ENCODE peak calls at places on chromosomes 5 and 9, in ten cellular contexts. One of them, this sample, is unnamed.
A peak's percentile ranks its signal among the peaks of the same experiment; 100 is the strongest.

GRCh38 chr5:137336565-137337120 is 162.5 kb downstream of the SPOCK1 start:
- DNase-seq in DMS 273 treated with DMSO at 0.1 percent for 48 hours: no peak
- DNase-seq in vagina: no peak
- DNase-seq in psoas muscle: no peak
- DNase-seq in effector CD4-positive, alpha-beta T cell: no peak
- DNase-seq in lower lobe of right lung: no peak
- DNase-seq in fibroblast of the conjunctiva: no peak
- DNase-seq in C1 segment of cervical spinal cord: peak; percentile 26
- DNase-seq in NCI-H774: no peak
- DNase-seq in stimulated activated CD4-positive, alpha-beta T cell treated with anti-CD3 and anti-CD28 coated beads, Interleukin-2, amount 100 ng/mL, for 24 hours: no peak
- DNase-seq in this sample: no peak

GRCh38 chr5:142000709-142001484 is 11.9 kb downstream of the GNPDA1 start:
- DNase-seq in DMS 273 treated with DMSO at 0.1 percent for 48 hours: peak; percentile 6
- DNase-seq in vagina: no peak
- DNase-seq in psoas muscle: no peak
- DNase-seq in effector CD4-positive, alpha-beta T cell: no peak
- DNase-seq in lower lobe of right lung: no peak
- DNase-seq in fibroblast of the conjunctiva: no peak
- DNase-seq in C1 segment of cervical spinal cord: no peak
- DNase-seq in NCI-H774: no peak
- DNase-seq in stimulated activated CD4-positive, alpha-beta T cell treated with anti-CD3 and anti-CD28 coated beads, Interleukin-2, amount 100 ng/mL, for 24 hours: no peak
- DNase-seq in this sample: no peak

GRCh38 chr9:68418259-68418845 is 61.9 kb downstream of the PGM5 start:
- DNase-seq in DMS 273 treated with DMSO at 0.1 percent for 48 hours: no peak
- DNase-seq in vagina: no peak
- DNase-seq in psoas muscle: no peak
- DNase-seq in effector CD4-positive, alpha-beta T cell: no peak
- DNase-seq in lower lobe of right lung: no peak
- DNase-seq in fibroblast of the conjunctiva: no peak
- DNase-seq in C1 segment of cervical spinal cord: no peak
- DNase-seq in NCI-H774: no peak
- DNase-seq in stimulated activated CD4-positive, alpha-beta T cell treated with anti-CD3 and anti-CD28 coated beads, Interleukin-2, amount 100 ng/mL, for 24 hours: no peak
- DNase-seq in this sample: no peak

GRCh38 chr9:119318371-119318770 is 50.9 kb downstream of the BRINP1 start:
- DNase-seq in DMS 273 treated with DMSO at 0.1 percent for 48 hours: no peak
- DNase-seq in vagina: no peak
- DNase-seq in psoas muscle: no peak
- DNase-seq in effector CD4-positive, alpha-beta T cell: no peak
- DNase-seq in lower lobe of right lung: no peak
- DNase-seq in fibroblast of the conjunctiva: no peak
- DNase-seq in C1 segment of cervical spinal cord: peak; percentile 23
- DNase-seq in NCI-H774: no peak
- DNase-seq in stimulated activated CD4-positive, alpha-beta T cell treated with anti-CD3 and anti-CD28 coated beads, Interleukin-2, amount 100 ng/mL, for 24 hours: no peak
- DNase-seq in this sample: no peak

GRCh38 chr5:73450672-73451217 is 2.2 kb upstream of the FOXD1 start:
- DNase-seq in DMS 273 treated with DMSO at 0.1 percent for 48 hours: no peak
- DNase-seq in vagina: no peak
- DNase-seq in psoas muscle: no peak
- DNase-seq in effector CD4-positive, alpha-beta T cell: no peak
- DNase-seq in lower lobe of right lung: no peak
- DNase-seq in fibroblast of the conjunctiva: no peak
- DNase-seq in C1 segment of cervical spinal cord: no peak
- DNase-seq in NCI-H774: no peak
- DNase-seq in stimulated activated CD4-positive, alpha-beta T cell treated with anti-CD3 and anti-CD28 coated beads, Interleukin-2, amount 100 ng/mL, for 24 hours: no peak
- DNase-seq in this sample: no peak

GRCh38 chr9:38289486-38290275 is 102.8 kb upstream of the ALDH1B1 start:
- DNase-seq in DMS 273 treated with DMSO at 0.1 percent for 48 hours: no peak
- DNase-seq in vagina: peak; percentile 77
- DNase-seq in psoas muscle: no peak
- DNase-seq in effector CD4-positive, alpha-beta T cell: no peak
- DNase-seq in lower lobe of right lung: no peak
- DNase-seq in fibroblast of the conjunctiva: no peak
- DNase-seq in C1 segment of cervical spinal cord: no peak
- DNase-seq in NCI-H774: no peak
- DNase-seq in stimulated activated CD4-positive, alpha-beta T cell treated with anti-CD3 and anti-CD28 coated beads, Interleukin-2, amount 100 ng/mL, for 24 hours: no peak
- DNase-seq in this sample: peak; percentile 30

GRCh38 chr5:158463188-158463587 is 604.2 kb upstream of the CLINT1 start:
- DNase-seq in DMS 273 treated with DMSO at 0.1 percent for 48 hours: no peak
- DNase-seq in vagina: no peak
- DNase-seq in psoas muscle: no peak
- DNase-seq in effector CD4-positive, alpha-beta T cell: no peak
- DNase-seq in lower lobe of right lung: no peak
- DNase-seq in fibroblast of the conjunctiva: no peak
- DNase-seq in C1 segment of cervical spinal cord: no peak
- DNase-seq in NCI-H774: no peak
- DNase-seq in stimulated activated CD4-positive, alpha-beta T cell treated with anti-CD3 and anti-CD28 coated beads, Interleukin-2, amount 100 ng/mL, for 24 hours: no peak
- DNase-seq in this sample: no peak

GRCh38 chr5:131637694-131638093 is 2.7 kb upstream of the RAPGEF6 start:
- DNase-seq in DMS 273 treated with DMSO at 0.1 percent for 48 hours: no peak
- DNase-seq in vagina: no peak
- DNase-seq in psoas muscle: no peak
- DNase-seq in effector CD4-positive, alpha-beta T cell: no peak
- DNase-seq in lower lobe of right lung: no peak
- DNase-seq in fibroblast of the conjunctiva: no peak
- DNase-seq in C1 segment of cervical spinal cord: no peak
- DNase-seq in NCI-H774: no peak
- DNase-seq in stimulated activated CD4-positive, alpha-beta T cell treated with anti-CD3 and anti-CD28 coated beads, Interleukin-2, amount 100 ng/mL, for 24 hours: no peak
- DNase-seq in this sample: no peak

GRCh38 chr9:91711755-91712591 is 238.1 kb downstream of the ROR2 start:
- DNase-seq in DMS 273 treated with DMSO at 0.1 percent for 48 hours: no peak
- DNase-seq in vagina: no peak
- DNase-seq in psoas muscle: no peak
- DNase-seq in effector CD4-positive, alpha-beta T cell: no peak
- DNase-seq in lower lobe of right lung: peak; percentile 50
- DNase-seq in fibroblast of the conjunctiva: no peak
- DNase-seq in C1 segment of cervical spinal cord: peak; percentile 9
- DNase-seq in NCI-H774: no peak
- DNase-seq in stimulated activated CD4-positive, alpha-beta T cell treated with anti-CD3 and anti-CD28 coated beads, Interleukin-2, amount 100 ng/mL, for 24 hours: peak; percentile 67
- DNase-seq in this sample: no peak

GRCh38 chr9:76158713-76159112 is 235.5 kb downstream of the RFK start:
- DNase-seq in DMS 273 treated with DMSO at 0.1 percent for 48 hours: no peak
- DNase-seq in vagina: no peak
- DNase-seq in psoas muscle: no peak
- DNase-seq in effector CD4-positive, alpha-beta T cell: no peak
- DNase-seq in lower lobe of right lung: no peak
- DNase-seq in fibroblast of the conjunctiva: no peak
- DNase-seq in C1 segment of cervical spinal cord: no peak
- DNase-seq in NCI-H774: no peak
- DNase-seq in stimulated activated CD4-positive, alpha-beta T cell treated with anti-CD3 and anti-CD28 coated beads, Interleukin-2, amount 100 ng/mL, for 24 hours: no peak
- DNase-seq in this sample: no peak

GRCh38 chr5:76473676-76474075 is 70.6 kb downstream of the IQGAP2 start:
- DNase-seq in DMS 273 treated with DMSO at 0.1 percent for 48 hours: no peak
- DNase-seq in vagina: no peak
- DNase-seq in psoas muscle: no peak
- DNase-seq in effector CD4-positive, alpha-beta T cell: peak; percentile 62
- DNase-seq in lower lobe of right lung: no peak
- DNase-seq in fibroblast of the conjunctiva: no peak
- DNase-seq in C1 segment of cervical spinal cord: no peak
- DNase-seq in NCI-H774: no peak
- DNase-seq in stimulated activated CD4-positive, alpha-beta T cell treated with anti-CD3 and anti-CD28 coated beads, Interleukin-2, amount 100 ng/mL, for 24 hours: peak; percentile 55
- DNase-seq in this sample: no peak

GRCh38 chr5:32147959-32148358 is 26.2 kb downstream of the GOLPH3 start:
- DNase-seq in DMS 273 treated with DMSO at 0.1 percent for 48 hours: no peak
- DNase-seq in vagina: no peak
- DNase-seq in psoas muscle: no peak
- DNase-seq in effector CD4-positive, alpha-beta T cell: no peak
- DNase-seq in lower lobe of right lung: no peak
- DNase-seq in fibroblast of the conjunctiva: no peak
- DNase-seq in C1 segment of cervical spinal cord: no peak
- DNase-seq in NCI-H774: no peak
- DNase-seq in stimulated activated CD4-positive, alpha-beta T cell treated with anti-CD3 and anti-CD28 coated beads, Interleukin-2, amount 100 ng/mL, for 24 hours: no peak
- DNase-seq in this sample: no peak

GRCh38 chr5:142578161-142578830 is 107.6 kb downstream of the FGF1 start:
- DNase-seq in DMS 273 treated with DMSO at 0.1 percent for 48 hours: no peak
- DNase-seq in vagina: no peak
- DNase-seq in psoas muscle: no peak
- DNase-seq in effector CD4-positive, alpha-beta T cell: no peak
- DNase-seq in lower lobe of right lung: no peak
- DNase-seq in fibroblast of the conjunctiva: no peak
- DNase-seq in C1 segment of cervical spinal cord: no peak
- DNase-seq in NCI-H774: no peak
- DNase-seq in stimulated activated CD4-positive, alpha-beta T cell treated with anti-CD3 and anti-CD28 coated beads, Interleukin-2, amount 100 ng/mL, for 24 hours: no peak
- DNase-seq in this sample: no peak

GRCh38 chr9:28774433-28775029 is 1201.2 kb upstream of the C9orf72 start:
- DNase-seq in DMS 273 treated with DMSO at 0.1 percent for 48 hours: peak; percentile 0
- DNase-seq in vagina: no peak
- DNase-seq in psoas muscle: no peak
- DNase-seq in effector CD4-positive, alpha-beta T cell: no peak
- DNase-seq in lower lobe of right lung: no peak
- DNase-seq in fibroblast of the conjunctiva: peak; percentile 1
- DNase-seq in C1 segment of cervical spinal cord: no peak
- DNase-seq in NCI-H774: peak; percentile 5
- DNase-seq in stimulated activated CD4-positive, alpha-beta T cell treated with anti-CD3 and anti-CD28 coated beads, Interleukin-2, amount 100 ng/mL, for 24 hours: no peak
- DNase-seq in this sample: no peak

GRCh38 chr9:134895849-134896833 is 15.5 kb downstream of the FCN2 start:
- DNase-seq in DMS 273 treated with DMSO at 0.1 percent for 48 hours: peak; percentile 99
- DNase-seq in vagina: peak; percentile 92
- DNase-seq in psoas muscle: peak; percentile 62
- DNase-seq in effector CD4-positive, alpha-beta T cell: no peak
- DNase-seq in lower lobe of right lung: peak; percentile 18
- DNase-seq in fibroblast of the conjunctiva: peak; percentile 80
- DNase-seq in C1 segment of cervical spinal cord: no peak
- DNase-seq in NCI-H774: no peak
- DNase-seq in stimulated activated CD4-positive, alpha-beta T cell treated with anti-CD3 and anti-CD28 coated beads, Interleukin-2, amount 100 ng/mL, for 24 hours: no peak
- DNase-seq in this sample: peak; percentile 33

GRCh38 chr5:123752576-123752975 is 240.6 kb downstream of the CSNK1G3 start:
- DNase-seq in DMS 273 treated with DMSO at 0.1 percent for 48 hours: no peak
- DNase-seq in vagina: no peak
- DNase-seq in psoas muscle: no peak
- DNase-seq in effector CD4-positive, alpha-beta T cell: no peak
- DNase-seq in lower lobe of right lung: no peak
- DNase-seq in fibroblast of the conjunctiva: peak; percentile 86
- DNase-seq in C1 segment of cervical spinal cord: peak; percentile 16
- DNase-seq in NCI-H774: no peak
- DNase-seq in stimulated activated CD4-positive, alpha-beta T cell treated with anti-CD3 and anti-CD28 coated beads, Interleukin-2, amount 100 ng/mL, for 24 hours: no peak
- DNase-seq in this sample: no peak

GRCh38 chr5:77853353-77853907 is 77.3 kb upstream of the TBCA start:
- DNase-seq in DMS 273 treated with DMSO at 0.1 percent for 48 hours: no peak
- DNase-seq in vagina: no peak
- DNase-seq in psoas muscle: no peak
- DNase-seq in effector CD4-positive, alpha-beta T cell: no peak
- DNase-seq in lower lobe of right lung: no peak
- DNase-seq in fibroblast of the conjunctiva: no peak
- DNase-seq in C1 segment of cervical spinal cord: no peak
- DNase-seq in NCI-H774: no peak
- DNase-seq in stimulated activated CD4-positive, alpha-beta T cell treated with anti-CD3 and anti-CD28 coated beads, Interleukin-2, amount 100 ng/mL, for 24 hours: no peak
- DNase-seq in this sample: no peak

GRCh38 chr9:959105-959504 is 17.4 kb upstream of the DMRT3 start:
- DNase-seq in DMS 273 treated with DMSO at 0.1 percent for 48 hours: no peak
- DNase-seq in vagina: no peak
- DNase-seq in psoas muscle: no peak
- DNase-seq in effector CD4-positive, alpha-beta T cell: no peak
- DNase-seq in lower lobe of right lung: no peak
- DNase-seq in fibroblast of the conjunctiva: no peak
- DNase-seq in C1 segment of cervical spinal cord: no peak
- DNase-seq in NCI-H774: no peak
- DNase-seq in stimulated activated CD4-positive, alpha-beta T cell treated with anti-CD3 and anti-CD28 coated beads, Interleukin-2, amount 100 ng/mL, for 24 hours: no peak
- DNase-seq in this sample: no peak

GRCh38 chr9:94150279-94150828 is 66.1 kb downstream of the PTPDC1 start:
- DNase-seq in DMS 273 treated with DMSO at 0.1 percent for 48 hours: no peak
- DNase-seq in vagina: no peak
- DNase-seq in psoas muscle: no peak
- DNase-seq in effector CD4-positive, alpha-beta T cell: no peak
- DNase-seq in lower lobe of right lung: no peak
- DNase-seq in fibroblast of the conjunctiva: no peak
- DNase-seq in C1 segment of cervical spinal cord: no peak
- DNase-seq in NCI-H774: no peak
- DNase-seq in stimulated activated CD4-positive, alpha-beta T cell treated with anti-CD3 and anti-CD28 coated beads, Interleukin-2, amount 100 ng/mL, for 24 hours: no peak
- DNase-seq in this sample: no peak

GRCh38 chr5:34789021-34789531 is 49.9 kb upstream of the TTC23L start:
- DNase-seq in DMS 273 treated with DMSO at 0.1 percent for 48 hours: peak; percentile 21
- DNase-seq in vagina: no peak
- DNase-seq in psoas muscle: peak; percentile 17
- DNase-seq in effector CD4-positive, alpha-beta T cell: no peak
- DNase-seq in lower lobe of right lung: no peak
- DNase-seq in fibroblast of the conjunctiva: peak; percentile 29
- DNase-seq in C1 segment of cervical spinal cord: no peak
- DNase-seq in NCI-H774: no peak
- DNase-seq in stimulated activated CD4-positive, alpha-beta T cell treated with anti-CD3 and anti-CD28 coated beads, Interleukin-2, amount 100 ng/mL, for 24 hours: no peak
- DNase-seq in this sample: no peak

GRCh38 chr5:141841781-141842180 is 36.4 kb downstream of the PCDH1 start:
- DNase-seq in DMS 273 treated with DMSO at 0.1 percent for 48 hours: no peak
- DNase-seq in vagina: no peak
- DNase-seq in psoas muscle: no peak
- DNase-seq in effector CD4-positive, alpha-beta T cell: no peak
- DNase-seq in lower lobe of right lung: peak; percentile 77
- DNase-seq in fibroblast of the conjunctiva: no peak
- DNase-seq in C1 segment of cervical spinal cord: no peak
- DNase-seq in NCI-H774: no peak
- DNase-seq in stimulated activated CD4-positive, alpha-beta T cell treated with anti-CD3 and anti-CD28 coated beads, Interleukin-2, amount 100 ng/mL, for 24 hours: no peak
- DNase-seq in this sample: peak; percentile 75

GRCh38 chr9:135007601-135008000 is 79.9 kb upstream of the OLFM1 start:
- DNase-seq in DMS 273 treated with DMSO at 0.1 percent for 48 hours: no peak
- DNase-seq in vagina: no peak
- DNase-seq in psoas muscle: no peak
- DNase-seq in effector CD4-positive, alpha-beta T cell: no peak
- DNase-seq in lower lobe of right lung: no peak
- DNase-seq in fibroblast of the conjunctiva: no peak
- DNase-seq in C1 segment of cervical spinal cord: no peak
- DNase-seq in NCI-H774: no peak
- DNase-seq in stimulated activated CD4-positive, alpha-beta T cell treated with anti-CD3 and anti-CD28 coated beads, Interleukin-2, amount 100 ng/mL, for 24 hours: no peak
- DNase-seq in this sample: no peak

GRCh38 chr5:115295775-115296129 is 702 bp downstream of the CCDC112 start:
- DNase-seq in DMS 273 treated with DMSO at 0.1 percent for 48 hours: no peak
- DNase-seq in vagina: no peak
- DNase-seq in psoas muscle: no peak
- DNase-seq in effector CD4-positive, alpha-beta T cell: no peak
- DNase-seq in lower lobe of right lung: no peak
- DNase-seq in fibroblast of the conjunctiva: no peak
- DNase-seq in C1 segment of cervical spinal cord: no peak
- DNase-seq in NCI-H774: no peak
- DNase-seq in stimulated activated CD4-positive, alpha-beta T cell treated with anti-CD3 and anti-CD28 coated beads, Interleukin-2, amount 100 ng/mL, for 24 hours: no peak
- DNase-seq in this sample: no peak

GRCh38 chr5:37900692-37901091 is 60.9 kb upstream of the GDNF start:
- DNase-seq in DMS 273 treated with DMSO at 0.1 percent for 48 hours: no peak
- DNase-seq in vagina: no peak
- DNase-seq in psoas muscle: peak; percentile 49
- DNase-seq in effector CD4-positive, alpha-beta T cell: no peak
- DNase-seq in lower lobe of right lung: no peak
- DNase-seq in fibroblast of the conjunctiva: peak; percentile 17
- DNase-seq in C1 segment of cervical spinal cord: no peak
- DNase-seq in NCI-H774: no peak
- DNase-seq in stimulated activated CD4-positive, alpha-beta T cell treated with anti-CD3 and anti-CD28 coated beads, Interleukin-2, amount 100 ng/mL, for 24 hours: no peak
- DNase-seq in this sample: peak; percentile 15

GRCh38 chr9:116494815-116495634 is 192.1 kb upstream of the TRIM32 start:
- DNase-seq in DMS 273 treated with DMSO at 0.1 percent for 48 hours: no peak
- DNase-seq in vagina: no peak
- DNase-seq in psoas muscle: no peak
- DNase-seq in effector CD4-positive, alpha-beta T cell: no peak
- DNase-seq in lower lobe of right lung: no peak
- DNase-seq in fibroblast of the conjunctiva: no peak
- DNase-seq in C1 segment of cervical spinal cord: no peak
- DNase-seq in NCI-H774: no peak
- DNase-seq in stimulated activated CD4-positive, alpha-beta T cell treated with anti-CD3 and anti-CD28 coated beads, Interleukin-2, amount 100 ng/mL, for 24 hours: peak; percentile 51
- DNase-seq in this sample: no peak

GRCh38 chr9:114674076-114674797 is 7.8 kb downstream of the TEX48 start:
- DNase-seq in DMS 273 treated with DMSO at 0.1 percent for 48 hours: no peak
- DNase-seq in vagina: no peak
- DNase-seq in psoas muscle: no peak
- DNase-seq in effector CD4-positive, alpha-beta T cell: no peak
- DNase-seq in lower lobe of right lung: no peak
- DNase-seq in fibroblast of the conjunctiva: no peak
- DNase-seq in C1 segment of cervical spinal cord: no peak
- DNase-seq in NCI-H774: no peak
- DNase-seq in stimulated activated CD4-positive, alpha-beta T cell treated with anti-CD3 and anti-CD28 coated beads, Interleukin-2, amount 100 ng/mL, for 24 hours: no peak
- DNase-seq in this sample: no peak

GRCh38 chr5:154194348-154195329 is 4.1 kb downstream of the GALNT10 start:
- DNase-seq in DMS 273 treated with DMSO at 0.1 percent for 48 hours: peak; percentile 35
- DNase-seq in vagina: no peak
- DNase-seq in psoas muscle: no peak
- DNase-seq in effector CD4-positive, alpha-beta T cell: no peak
- DNase-seq in lower lobe of right lung: no peak
- DNase-seq in fibroblast of the conjunctiva: no peak
- DNase-seq in C1 segment of cervical spinal cord: no peak
- DNase-seq in NCI-H774: no peak
- DNase-seq in stimulated activated CD4-positive, alpha-beta T cell treated with anti-CD3 and anti-CD28 coated beads, Interleukin-2, amount 100 ng/mL, for 24 hours: no peak
- DNase-seq in this sample: no peak

GRCh38 chr9:83721509-83721908 is 13.8 kb upstream of the UBQLN1 start:
- DNase-seq in DMS 273 treated with DMSO at 0.1 percent for 48 hours: no peak
- DNase-seq in vagina: no peak
- DNase-seq in psoas muscle: no peak
- DNase-seq in effector CD4-positive, alpha-beta T cell: no peak
- DNase-seq in lower lobe of right lung: no peak
- DNase-seq in fibroblast of the conjunctiva: no peak
- DNase-seq in C1 segment of cervical spinal cord: no peak
- DNase-seq in NCI-H774: no peak
- DNase-seq in stimulated activated CD4-positive, alpha-beta T cell treated with anti-CD3 and anti-CD28 coated beads, Interleukin-2, amount 100 ng/mL, for 24 hours: no peak
- DNase-seq in this sample: no peak